ENCODE peak calls at places on chromosomes 12 and 14, in nine cellular contexts. D is neural progenitor cell, A is GM23248, T is PC-3, M is HCT116, J is MM.1S, K is OCI-LY7, H is hepatocyte, G is SK-N-SH. O is an unnamed sample.

GRCh38 chr12:131942671-131943070 is 7.1 kb upstream of the EP400 start:
- DNase-seq in D (no peak), M (no peak), J (no peak), K (no peak), G (no peak), T (no peak), A (no peak), H (no peak), O (no peak)

GRCh38 chr12:92411687-92412086 is 266.0 kb upstream of the BTG1 start:
- DNase-seq in M (no peak), G (peak), A (no peak), T (no peak), H (no peak), D (no peak), J (no peak), K (no peak), O (no peak)

GRCh38 chr14:67857778-67858350 is 38.3 kb downstream of the RAD51B start:
- DNase-seq in T (no peak), A (no peak), M (no peak), K (no peak), H (no peak), J (no peak), D (no peak), G (no peak), O (peak)

GRCh38 chr12:94139816-94140215 is 8.6 kb upstream of the PLXNC1 start:
- DNase-seq in H (no peak), G (no peak), A (no peak), K (no peak), T (no peak), J (no peak), M (no peak), D (no peak), O (peak)

GRCh38 chr12:97716356-97716755 is 253.8 kb downstream of the RMST start:
- DNase-seq in K (peak), A (no peak), J (peak), T (peak), D (peak), M (no peak), G (peak), H (peak), O (peak)

GRCh38 chr12:65787056-65787855 is 37.0 kb upstream of the HMGA2 start:
- DNase-seq in J (no peak), H (no peak), D (no peak), G (no peak), K (no peak), A (no peak), T (no peak), M (no peak), O (no peak)

GRCh38 chr14:22837750-22838538 is 1.6 kb downstream of the MMP14 start:
- DNase-seq in T (peak), M (no peak), H (peak), G (no peak), J (no peak), K (no peak), A (peak), D (no peak), O (peak)

GRCh38 chr14:78851189-78851588 is 681.0 kb downstream of the NRXN3 start:
- DNase-seq in K (no peak), T (no peak), A (no peak), H (no peak), J (no peak), M (no peak), G (no peak), D (no peak), O (no peak)

GRCh38 chr12:52600071-52600470 is 1.2 kb downstream of the KRT72 start:
- DNase-seq in K (no peak), G (no peak), A (no peak), D (no peak), H (no peak), J (no peak), M (no peak), T (no peak), O (no peak)

GRCh38 chr12:76863005-76863670 is 15.7 kb downstream of the CSRP2 start:
- DNase-seq in J (no peak), A (peak), M (no peak), K (no peak), H (no peak), G (no peak), T (no peak), D (no peak), O (no peak)

GRCh38 chr12:69653703-69654102 is 43.0 kb upstream of the LRRC10 start:
- DNase-seq in G (no peak), M (no peak), K (no peak), J (no peak), T (no peak), D (no peak), H (no peak), A (peak), O (no peak)

GRCh38 chr12:69648476-69648875 is 37.8 kb upstream of the LRRC10 start:
- DNase-seq in H (peak), K (no peak), A (peak), G (no peak), M (no peak), D (no peak), T (peak), J (no peak), O (no peak)

GRCh38 chr12:69655616-69656336 is 43.3 kb downstream of the BEST3 start:
- DNase-seq in H (peak), J (no peak), T (peak), K (no peak), M (no peak), D (no peak), G (no peak), A (peak), O (no peak)

GRCh38 chr12:69649529-69649928 is 38.8 kb upstream of the LRRC10 start:
- DNase-seq in T (no peak), J (no peak), K (no peak), G (no peak), A (no peak), D (no peak), H (no peak), M (no peak), O (no peak)

GRCh38 chr12:69651922-69652321 is 41.2 kb upstream of the LRRC10 start:
- DNase-seq in A (no peak), M (no peak), G (no peak), K (no peak), H (no peak), D (no peak), T (no peak), J (no peak), O (no peak)
- TF ChIP-seq EZH2phosphoT487 in A (no peak), M (no peak), G (no peak), K (no peak), H (no peak), D (no peak), T (no peak), J (no peak), O (no peak)

DNA sequence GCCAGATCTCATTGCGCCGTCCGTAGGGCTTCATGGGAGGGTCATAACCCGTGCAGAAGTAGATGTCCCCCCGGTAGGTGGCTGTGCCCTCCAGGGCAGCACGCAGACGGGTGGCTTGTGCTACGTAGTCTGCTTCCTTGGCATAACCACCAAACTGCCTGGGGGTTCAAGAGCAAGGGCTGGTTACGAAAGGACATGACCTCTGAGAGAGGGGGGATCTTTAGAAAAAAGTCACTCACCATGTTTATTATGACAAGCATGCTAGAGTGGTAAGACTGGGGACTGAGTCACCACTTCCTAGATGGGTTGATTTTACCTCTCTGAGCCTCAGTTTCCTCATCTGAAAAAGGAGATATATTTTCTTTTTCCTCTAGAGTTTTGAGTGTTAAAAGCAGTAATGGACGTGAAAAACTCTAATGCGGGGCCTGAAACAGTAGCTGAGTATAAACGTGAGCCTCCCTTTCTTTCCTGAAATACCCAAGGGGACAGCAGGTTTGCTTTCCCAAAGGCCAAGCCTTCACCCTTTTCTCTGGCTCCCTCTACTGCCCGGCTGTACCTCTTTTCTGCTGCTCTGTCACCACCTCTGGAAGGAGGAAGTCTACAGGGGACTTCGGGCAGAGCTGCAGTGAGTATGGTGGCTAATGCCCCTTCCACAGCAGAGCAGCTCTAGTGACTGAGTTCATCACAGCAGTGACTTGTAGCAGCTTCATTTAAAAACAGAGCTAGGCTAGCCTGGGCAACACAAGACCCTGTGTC is 23.5 kb upstream of the GPRC5D start:
- DNase-seq in H (no peak), M (peak), D (peak), K (peak), J (peak), A (peak), G (peak), T (peak), O (peak)
- TF ChIP-seq EZH2phosphoT487 in H (no peak), M (no peak), D (no peak), K (no peak), J (no peak), A (no peak), G (no peak), T (no peak), O (no peak)

GRCh38 chr12:30925607-30926242 is 823 bp upstream of the TSPAN11 start:
- DNase-seq in K (no peak), G (no peak), J (no peak), H (no peak), T (no peak), D (peak), M (no peak), A (no peak), O (no peak)
- TF ChIP-seq EZH2phosphoT487 in K (no peak), G (no peak), J (no peak), H (no peak), T (no peak), D (no peak), M (no peak), A (no peak), O (no peak)

GRCh38 chr12:124390442-124391116 is 95.7 kb downstream of the RFLNA start:
- DNase-seq in D (no peak), K (peak), T (peak), M (peak), G (no peak), A (peak), J (no peak), H (no peak), O (no peak)
- TF ChIP-seq EZH2phosphoT487 in D (no peak), K (no peak), T (no peak), M (no peak), G (no peak), A (no peak), J (no peak), H (no peak), O (no peak)

GRCh38 chr12:110862331-110862730 is 15.5 kb downstream of the CCDC63 start:
- DNase-seq in J (no peak), H (no peak), M (no peak), G (no peak), A (no peak), K (no peak), D (peak), T (no peak), O (peak)

GRCh38 chr12:110863161-110863560 is 16.4 kb downstream of the CCDC63 start:
- DNase-seq in D (no peak), H (no peak), J (no peak), M (no peak), K (no peak), G (no peak), A (no peak), T (no peak), O (no peak)

GRCh38 chr12:110861729-110862128 is 14.9 kb downstream of the CCDC63 start:
- DNase-seq in A (no peak), H (no peak), M (no peak), D (peak), K (peak), J (no peak), T (no peak), G (no peak), O (peak)

GRCh38 chr12:110858848-110859247 is 12.1 kb downstream of the CCDC63 start:
- DNase-seq in T (no peak), K (no peak), A (peak), J (no peak), M (no peak), D (peak), G (no peak), H (no peak), O (peak)

DNA sequence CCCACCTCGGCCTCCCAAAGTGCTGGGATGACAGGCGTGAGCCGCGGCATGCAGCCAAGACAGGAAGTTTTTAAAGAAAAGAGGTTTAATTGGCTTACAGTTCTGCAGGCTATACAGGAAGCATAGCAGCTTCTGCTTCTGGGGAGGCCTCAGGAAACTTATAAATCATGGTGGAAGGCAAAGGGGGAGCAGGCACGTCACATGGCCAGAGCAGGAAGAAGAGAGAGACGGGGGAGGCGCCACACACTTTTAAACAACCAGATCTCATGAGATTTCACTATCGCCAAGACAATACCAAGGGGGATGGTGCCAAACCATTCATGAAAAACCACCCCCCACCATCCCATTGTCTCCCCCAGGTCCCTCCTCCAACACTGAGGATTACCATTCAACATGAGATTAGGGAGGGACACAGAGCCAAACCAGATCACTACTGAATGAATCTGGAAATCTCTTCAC is 14.1 kb downstream of the CCDC63 start:
- DNase-seq in G (no peak), T (no peak), D (peak), H (no peak), M (no peak), A (no peak), J (no peak), K (peak), O (peak)
- TF ChIP-seq EZH2phosphoT487 in G (no peak), T (no peak), D (peak), H (no peak), M (no peak), A (no peak), J (no peak), K (no peak), O (no peak)

DNA sequence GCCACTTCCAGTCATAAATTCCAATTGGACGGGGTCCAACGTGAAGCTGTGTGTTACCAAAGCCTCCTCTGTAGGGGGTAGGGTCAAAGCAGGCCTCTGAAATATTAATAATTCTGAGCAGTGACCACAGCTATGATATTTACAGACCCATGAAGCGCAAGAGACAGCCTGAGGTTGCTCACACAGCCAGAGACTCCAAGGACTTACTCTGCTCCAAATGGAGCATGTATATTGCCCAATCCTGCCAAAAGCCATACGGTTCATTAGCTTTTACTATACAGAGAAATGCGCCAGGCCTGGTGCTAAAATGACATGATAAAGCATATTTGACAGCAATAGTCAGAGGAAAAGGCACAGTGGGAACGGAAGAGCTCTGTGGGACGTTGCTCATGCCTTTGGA is 151.3 kb downstream of the PAH start:
- DNase-seq in J (no peak), H (no peak), G (no peak), A (no peak), M (no peak), D (no peak), T (no peak), K (no peak), O (no peak)
- TF ChIP-seq EZH2phosphoT487 in J (no peak), H (no peak), G (no peak), A (no peak), M (no peak), D (no peak), T (no peak), K (no peak), O (no peak)

GRCh38 chr14:54570651-54571415 is 3.9 kb downstream of the SAMD4A start:
- DNase-seq in A (peak), K (no peak), G (no peak), J (no peak), H (no peak), T (peak), D (no peak), M (no peak), O (no peak)

GRCh38 chr14:54567634-54568561 is 970 bp downstream of the SAMD4A start:
- DNase-seq in D (peak), J (peak), A (peak), H (peak), K (peak), G (peak), T (peak), M (no peak), O (peak)

GRCh38 chr14:54567224-54567633 is 301 bp downstream of the SAMD4A start:
- DNase-seq in T (no peak), G (peak), M (no peak), K (no peak), A (no peak), D (peak), J (no peak), H (peak), O (peak)

GRCh38 chr14:54570047-54570446 is 3.1 kb downstream of the SAMD4A start:
- DNase-seq in G (no peak), H (no peak), T (peak), K (no peak), M (no peak), J (no peak), A (no peak), D (no peak), O (no peak)

GRCh38 chr14:54568821-54569591 is 2.1 kb downstream of the SAMD4A start:
- DNase-seq in A (peak), H (peak), J (no peak), G (no peak), K (no peak), M (no peak), T (peak), D (peak), O (no peak)
- TF ChIP-seq EZH2phosphoT487 in A (no peak), H (no peak), J (no peak), G (no peak), K (no peak), M (no peak), T (no peak), D (no peak), O (no peak)

O was measured in GM23338.